ENCODE peak calls at places on chromosomes 7 and 10, in ten cellular contexts. F, L, Q, J, H, C, W, P, B and T are unnamed samples.

GRCh38 chr10:89283988-89284475 is 17.8 kb upstream of the IFIT2 start:
- DNase-seq in F (no peak), L (peak), Q (peak), J (peak), H (no peak), C (no peak), W (peak), P (no peak), B (no peak), T (peak)

GRCh38 chr7:18177815-18178660 is 150.4 kb upstream of the PRPS1L1 start:
- DNase-seq in F (no peak), L (no peak), Q (no peak), J (no peak), H (no peak), C (no peak), W (no peak), P (no peak), B (no peak), T (no peak)

GRCh38 chr10:131253931-131254865 is 57.3 kb downstream of the TCERG1L start:
- DNase-seq in F (no peak), L (no peak), Q (no peak), J (no peak), H (no peak), C (no peak), W (no peak), P (no peak), B (no peak), T (no peak)

GRCh38 chr7:41886906-41887311 is 184.0 kb upstream of the INHBA start:
- DNase-seq in F (no peak), L (no peak), Q (peak), J (peak), H (no peak), C (peak), W (peak), P (peak), B (no peak), T (peak)

GRCh38 chr10:5416981-5417380 is 4.6 kb downstream of the NET1 start:
- DNase-seq in F (no peak), L (peak), Q (no peak), J (no peak), H (no peak), C (no peak), W (peak), P (no peak), B (no peak), T (no peak)

GRCh38 chr7:91683823-91684222 is 196.7 kb downstream of the MTERF1 start:
- DNase-seq in F (no peak), L (peak), Q (peak), J (no peak), H (no peak), C (no peak), W (no peak), P (peak), B (no peak), T (peak)

GRCh38 chr7:50449881-50450690 is at the start of gene FIGNL1:
- DNase-seq in F (peak), L (peak), Q (no peak), J (peak), H (peak), C (peak), W (peak), P (peak), B (peak), T (peak)

GRCh38 chr10:132304756-132305509 is 2.8 kb downstream of the STK32C start:
- DNase-seq in F (no peak), L (no peak), Q (no peak), J (no peak), H (no peak), C (peak), W (peak), P (no peak), B (no peak), T (no peak)

GRCh38 chr10:127853868-127854768 is 38.6 kb downstream of the CLRN3 start:
- DNase-seq in F (peak), L (peak), Q (peak), J (peak), H (peak), C (peak), W (peak), P (peak), B (peak), T (peak)

GRCh38 chr7:99028261-99028971 is 115.5 kb downstream of the SMURF1 start:
- DNase-seq in F (no peak), L (no peak), Q (no peak), J (no peak), H (no peak), C (peak), W (peak), P (no peak), B (no peak), T (no peak)

GRCh38 chr10:117653170-117653515 is 110.6 kb downstream of the EMX2 start:
- DNase-seq in F (peak), L (no peak), Q (peak), J (peak), H (no peak), C (no peak), W (no peak), P (peak), B (no peak), T (peak)

GRCh38 chr7:56074371-56074791 is 10.3 kb downstream of the SUMF2 start:
- DNase-seq in F (peak), L (peak), Q (peak), J (peak), H (peak), C (peak), W (peak), P (no peak), B (peak), T (peak)

GRCh38 chr10:88039496-88040200 is 176.2 kb downstream of the PTEN start:
- DNase-seq in F (no peak), L (no peak), Q (no peak), J (no peak), H (no peak), C (no peak), W (no peak), P (peak), B (no peak), T (peak)

GRCh38 chr10:74026428-74026979 is 28.6 kb downstream of the VCL start:
- DNase-seq in F (no peak), L (no peak), Q (no peak), J (no peak), H (no peak), C (no peak), W (no peak), P (no peak), B (no peak), T (no peak)

GRCh38 chr10:8049151-8049873 is 5.2 kb upstream of the GATA3 start:
- DNase-seq in F (no peak), L (no peak), Q (no peak), J (no peak), H (no peak), C (peak), W (no peak), P (no peak), B (no peak), T (no peak)

GRCh38 chr7:114182837-114183236 is 231.8 kb upstream of the FOXP2 start:
- DNase-seq in F (no peak), L (no peak), Q (no peak), J (no peak), H (no peak), C (no peak), W (no peak), P (no peak), B (no peak), T (no peak)

GRCh38 chr7:81684513-81685262 is 85.2 kb downstream of the HGF start:
- DNase-seq in F (no peak), L (peak), Q (peak), J (peak), H (no peak), C (no peak), W (peak), P (peak), B (no peak), T (peak)

GRCh38 chr10:46225597-46225996 is 61.2 kb upstream of the ANTXRL start:
- DNase-seq in F (no peak), L (no peak), Q (no peak), J (no peak), H (no peak), C (no peak), W (peak), P (no peak), B (no peak), T (no peak)

GRCh38 chr7:28018446-28018845 is 162.1 kb downstream of the JAZF1 start:
- DNase-seq in F (no peak), L (no peak), Q (no peak), J (no peak), H (no peak), C (no peak), W (no peak), P (no peak), B (no peak), T (peak)

GRCh38 chr10:123506455-123506854 is 159.7 kb upstream of the GPR26 start:
- DNase-seq in F (no peak), L (no peak), Q (no peak), J (no peak), H (no peak), C (no peak), W (no peak), P (no peak), B (no peak), T (no peak)

GRCh38 chr10:71757450-71757918 is 15.8 kb downstream of the VSIR start:
- DNase-seq in F (no peak), L (no peak), Q (no peak), J (no peak), H (no peak), C (peak), W (no peak), P (no peak), B (no peak), T (no peak)

GRCh38 chr7:132243463-132243862 is 332.8 kb downstream of the PLXNA4 start:
- DNase-seq in F (no peak), L (no peak), Q (no peak), J (no peak), H (no peak), C (no peak), W (no peak), P (no peak), B (no peak), T (no peak)

GRCh38 chr7:57399251-57399940 is 50.6 kb upstream of the ZNF716 start:
- DNase-seq in F (no peak), L (no peak), Q (no peak), J (no peak), H (no peak), C (no peak), W (no peak), P (no peak), B (no peak), T (no peak)

GRCh38 chr7:54299426-54299825 is 242.7 kb upstream of the VSTM2A start:
- DNase-seq in F (no peak), L (no peak), Q (no peak), J (no peak), H (no peak), C (no peak), W (no peak), P (no peak), B (no peak), T (no peak)

GRCh38 chr10:4868357-4868657 is 42.3 kb downstream of the AKR1E2 start:
- DNase-seq in F (no peak), L (no peak), Q (no peak), J (no peak), H (no peak), C (no peak), W (no peak), P (no peak), B (no peak), T (no peak)